ENCODE peak calls at places on chromosome 21, in seven cellular contexts. One of them, this sample, is unnamed.

GRCh38 chr21:26965567-26966359 is 1.1 kb downstream of the ADAMTS5 start:
- DNase-seq in heart left ventricle: peak; percentile 42
- DNase-seq in left ventricle myocardium inferior: peak; percentile 65
- DNase-seq in Panc1: no peak
- DNase-seq in stomach: peak; percentile 25
- DNase-seq in psoas muscle: peak; percentile 62
- DNase-seq in uterus: peak; percentile 80
- DNase-seq in this sample: peak; percentile 14

GRCh38 chr21:41868062-41868710 is 11.0 kb downstream of the PRDM15 start:
- DNase-seq in heart left ventricle: no peak
- DNase-seq in uterus: no peak
- DNase-seq in left ventricle myocardium inferior: no peak
- DNase-seq in Panc1: no peak
- DNase-seq in stomach: no peak
- DNase-seq in psoas muscle: no peak
- DNase-seq in this sample: no peak

GRCh38 chr21:43333301-43334062 is 93.4 kb downstream of the SIK1 start:
- DNase-seq in Panc1: no peak
- DNase-seq in heart left ventricle: peak; percentile 74
- DNase-seq in left ventricle myocardium inferior: peak; percentile 38
- DNase-seq in psoas muscle: peak; percentile 69
- DNase-seq in stomach: peak; percentile 64
- DNase-seq in uterus: peak; percentile 34
- DNase-seq in this sample: peak; percentile 93

GRCh38 chr21:29449306-29449940 is 150.7 kb downstream of the BACH1 start:
- DNase-seq in left ventricle myocardium inferior: no peak
- DNase-seq in uterus: no peak
- DNase-seq in stomach: no peak
- DNase-seq in psoas muscle: no peak
- DNase-seq in heart left ventricle: no peak
- DNase-seq in Panc1: no peak
- DNase-seq in this sample: no peak

GRCh38 chr21:27320868-27321267 is 354.0 kb upstream of the ADAMTS5 start:
- DNase-seq in stomach: no peak
- DNase-seq in psoas muscle: no peak
- DNase-seq in Panc1: no peak
- DNase-seq in left ventricle myocardium inferior: no peak
- DNase-seq in heart left ventricle: no peak
- DNase-seq in uterus: no peak
- DNase-seq in this sample: no peak

GRCh38 chr21:27145134-27145798 is 178.4 kb upstream of the ADAMTS5 start:
- DNase-seq in stomach: no peak
- DNase-seq in heart left ventricle: no peak
- DNase-seq in psoas muscle: no peak
- DNase-seq in uterus: no peak
- DNase-seq in left ventricle myocardium inferior: no peak
- DNase-seq in Panc1: no peak
- DNase-seq in this sample: no peak

GRCh38 chr21:16912075-16912474 is 600.8 kb upstream of the CXADR start:
- DNase-seq in psoas muscle: no peak
- DNase-seq in left ventricle myocardium inferior: no peak
- DNase-seq in heart left ventricle: no peak
- DNase-seq in Panc1: no peak
- DNase-seq in stomach: no peak
- DNase-seq in uterus: no peak
- DNase-seq in this sample: peak; percentile 5

GRCh38 chr21:33211732-33212131 is 18.0 kb upstream of the IFNAR2 start:
- DNase-seq in psoas muscle: no peak
- DNase-seq in heart left ventricle: no peak
- DNase-seq in stomach: no peak
- DNase-seq in uterus: no peak
- DNase-seq in left ventricle myocardium inferior: no peak
- DNase-seq in Panc1: no peak
- DNase-seq in this sample: no peak

GRCh38 chr21:15301014-15301413 is 236.2 kb upstream of the NRIP1 start:
- DNase-seq in stomach: no peak
- DNase-seq in heart left ventricle: peak; percentile 30
- DNase-seq in left ventricle myocardium inferior: no peak
- DNase-seq in Panc1: no peak
- DNase-seq in psoas muscle: no peak
- DNase-seq in uterus: no peak
- DNase-seq in this sample: no peak

GRCh38 chr21:16530656-16531055 is 800.9 kb downstream of the USP25 start:
- DNase-seq in psoas muscle: no peak
- DNase-seq in Panc1: no peak
- DNase-seq in heart left ventricle: no peak
- DNase-seq in uterus: no peak
- DNase-seq in left ventricle myocardium inferior: no peak
- DNase-seq in stomach: no peak
- DNase-seq in this sample: peak; percentile 51

GRCh38 chr21:27213328-27213727 is 246.4 kb upstream of the ADAMTS5 start:
- DNase-seq in uterus: no peak
- DNase-seq in psoas muscle: no peak
- DNase-seq in heart left ventricle: no peak
- DNase-seq in stomach: no peak
- DNase-seq in Panc1: no peak
- DNase-seq in left ventricle myocardium inferior: no peak
- DNase-seq in this sample: peak; percentile 59

GRCh38 chr21:43731476-43731875 is 12.5 kb downstream of the PDXK start:
- DNase-seq in Panc1: no peak
- DNase-seq in heart left ventricle: no peak
- DNase-seq in psoas muscle: no peak
- DNase-seq in left ventricle myocardium inferior: no peak
- DNase-seq in stomach: peak; percentile 40
- DNase-seq in uterus: no peak
- DNase-seq in this sample: no peak

GRCh38 chr21:29299906-29300546 is 1.3 kb downstream of the BACH1 start:
- DNase-seq in heart left ventricle: peak; percentile 55
- DNase-seq in stomach: peak; percentile 39
- DNase-seq in left ventricle myocardium inferior: peak; percentile 48
- DNase-seq in uterus: peak; percentile 31
- DNase-seq in psoas muscle: peak; percentile 30
- DNase-seq in Panc1: peak; percentile 10
- DNase-seq in this sample: peak; percentile 82

GRCh38 chr21:36589352-36589971 is 109.5 kb upstream of the SIM2 start:
- DNase-seq in heart left ventricle: peak; percentile 38
- DNase-seq in psoas muscle: peak; percentile 45
- DNase-seq in left ventricle myocardium inferior: no peak
- DNase-seq in Panc1: no peak
- DNase-seq in stomach: peak; percentile 54
- DNase-seq in uterus: no peak
- DNase-seq in this sample: peak; percentile 27

GRCh38 chr21:40671721-40672120 is 175.2 kb downstream of the DSCAM start:
- DNase-seq in psoas muscle: no peak
- DNase-seq in uterus: no peak
- DNase-seq in stomach: no peak
- DNase-seq in left ventricle myocardium inferior: no peak
- DNase-seq in heart left ventricle: no peak
- DNase-seq in Panc1: no peak
- DNase-seq in this sample: no peak

GRCh38 chr21:26027696-26028095 is 142.9 kb downstream of the APP start:
- DNase-seq in heart left ventricle: no peak
- DNase-seq in Panc1: no peak
- DNase-seq in uterus: no peak
- DNase-seq in psoas muscle: no peak
- DNase-seq in left ventricle myocardium inferior: no peak
- DNase-seq in stomach: no peak
- DNase-seq in this sample: no peak

GRCh38 chr21:42317826-42318746 is 2.9 kb upstream of the TFF3 start:
- DNase-seq in stomach: no peak
- DNase-seq in uterus: peak; percentile 4
- DNase-seq in heart left ventricle: no peak
- DNase-seq in left ventricle myocardium inferior: no peak
- DNase-seq in psoas muscle: no peak
- DNase-seq in Panc1: no peak
- DNase-seq in this sample: no peak

GRCh38 chr21:14589855-14590563 is 43.9 kb upstream of the SAMSN1 start:
- DNase-seq in uterus: no peak
- DNase-seq in Panc1: no peak
- DNase-seq in left ventricle myocardium inferior: no peak
- DNase-seq in heart left ventricle: no peak
- DNase-seq in psoas muscle: no peak
- DNase-seq in stomach: no peak
- DNase-seq in this sample: no peak

GRCh38 chr21:34526236-34526617 is 14.2 kb upstream of the KCNE1 start:
- DNase-seq in psoas muscle: no peak
- DNase-seq in heart left ventricle: no peak
- DNase-seq in left ventricle myocardium inferior: no peak
- DNase-seq in stomach: no peak
- DNase-seq in Panc1: no peak
- DNase-seq in uterus: no peak
- DNase-seq in this sample: no peak

GRCh38 chr21:34526618-34527290 is 14.7 kb upstream of the KCNE1 start:
- DNase-seq in left ventricle myocardium inferior: peak; percentile 72
- DNase-seq in Panc1: peak; percentile 90
- DNase-seq in psoas muscle: peak; percentile 67
- DNase-seq in stomach: peak; percentile 77
- DNase-seq in uterus: peak; percentile 77
- DNase-seq in heart left ventricle: peak; percentile 92
- DNase-seq in this sample: peak; percentile 99

GRCh38 chr21:34523019-34523418 is 11.0 kb upstream of the KCNE1 start:
- DNase-seq in left ventricle myocardium inferior: no peak
- DNase-seq in heart left ventricle: no peak
- DNase-seq in uterus: no peak
- DNase-seq in Panc1: no peak
- DNase-seq in psoas muscle: no peak
- DNase-seq in stomach: peak; percentile 60
- DNase-seq in this sample: no peak

GRCh38 chr21:34522284-34522683 is 10.3 kb upstream of the KCNE1 start:
- DNase-seq in Panc1: no peak
- DNase-seq in heart left ventricle: no peak
- DNase-seq in stomach: no peak
- DNase-seq in left ventricle myocardium inferior: no peak
- DNase-seq in psoas muscle: no peak
- DNase-seq in uterus: no peak
- DNase-seq in this sample: no peak

GRCh38 chr21:34524671-34525601 is 12.9 kb upstream of the KCNE1 start:
- DNase-seq in left ventricle myocardium inferior: no peak
- DNase-seq in psoas muscle: no peak
- DNase-seq in stomach: no peak
- DNase-seq in Panc1: no peak
- DNase-seq in uterus: no peak
- DNase-seq in heart left ventricle: peak; percentile 32
- DNase-seq in this sample: no peak
- H3K27ac ChIP-seq in left ventricle myocardium inferior: peak overlapping the region; percentile 86
- H3K27ac ChIP-seq in psoas muscle: peak overlapping the region; percentile 64
- H3K27ac ChIP-seq in stomach: peak overlapping the region; percentile 90
- H3K27ac ChIP-seq in Panc1: peak overlapping the region; percentile 63
- H3K27ac ChIP-seq in uterus: peak overlapping the region; percentile 88
- H3K27ac ChIP-seq in heart left ventricle: no peak overlapping the region
- H3K27ac ChIP-seq in this sample: peak overlapping the region; percentile 91

GRCh38 chr21:39630827-39631226 is 18.1 kb downstream of the B3GALT5 start:
- DNase-seq in left ventricle myocardium inferior: no peak
- DNase-seq in stomach: no peak
- DNase-seq in psoas muscle: no peak
- DNase-seq in heart left ventricle: no peak
- DNase-seq in Panc1: no peak
- DNase-seq in uterus: no peak
- DNase-seq in this sample: no peak
- H3K4me3 ChIP-seq in left ventricle myocardium inferior: no peak overlapping the region
- H3K4me3 ChIP-seq in stomach: no peak overlapping the region
- H3K4me3 ChIP-seq in psoas muscle: no peak overlapping the region
- H3K4me3 ChIP-seq in heart left ventricle: no peak overlapping the region
- H3K4me3 ChIP-seq in Panc1: no peak overlapping the region
- H3K4me3 ChIP-seq in uterus: no peak overlapping the region
- H3K4me3 ChIP-seq in this sample: no peak overlapping the region

DNA sequence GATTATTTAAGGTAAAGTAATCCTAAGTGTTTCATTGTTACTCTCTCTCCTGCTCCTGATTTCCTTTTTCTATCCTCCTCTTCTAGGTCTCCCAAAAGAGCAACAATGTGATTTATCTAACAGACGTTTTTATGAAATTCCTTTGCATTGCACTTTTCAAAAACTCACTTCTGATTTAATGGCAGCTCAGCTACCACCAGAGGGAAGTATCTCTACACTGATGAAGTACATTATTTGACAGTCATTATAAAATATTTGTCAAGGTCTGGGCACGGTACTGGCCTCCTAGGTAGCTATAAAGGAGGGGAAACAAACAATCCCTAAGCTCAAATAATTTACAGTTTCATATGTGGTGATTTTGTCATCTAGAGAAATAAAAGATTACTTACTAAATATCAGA is 15.6 kb downstream of the TMPRSS15 start:
- DNase-seq in heart left ventricle: no peak
- DNase-seq in left ventricle myocardium inferior: no peak
- DNase-seq in stomach: no peak
- DNase-seq in psoas muscle: no peak
- DNase-seq in uterus: no peak
- DNase-seq in Panc1: no peak
- DNase-seq in this sample: no peak
- TF ChIP-seq CTCF in heart left ventricle: no peak
- TF ChIP-seq CTCF in left ventricle myocardium inferior: no peak
- TF ChIP-seq CTCF in stomach: no peak
- TF ChIP-seq CTCF in psoas muscle: no peak
- TF ChIP-seq CTCF in uterus: no peak
- TF ChIP-seq CTCF in Panc1: no peak
- TF ChIP-seq CTCF in this sample: peak; percentile 10

GRCh38 chr21:46188226-46189212 is 4.3 kb upstream of the SPATC1L start:
- DNase-seq in psoas muscle: peak; percentile 69
- DNase-seq in stomach: no peak
- DNase-seq in heart left ventricle: peak; percentile 86
- DNase-seq in left ventricle myocardium inferior: peak; percentile 58
- DNase-seq in Panc1: no peak
- DNase-seq in uterus: peak; percentile 76
- DNase-seq in this sample: peak; percentile 52
- H3K27ac ChIP-seq in psoas muscle: peak overlapping the region; percentile 83
- H3K27ac ChIP-seq in stomach: peak overlapping the region; percentile 46
- H3K27ac ChIP-seq in heart left ventricle: peak overlapping the region; percentile 87
- H3K27ac ChIP-seq in left ventricle myocardium inferior: peak overlapping the region; percentile 96
- H3K27ac ChIP-seq in Panc1: no peak overlapping the region
- H3K27ac ChIP-seq in uterus: peak overlapping the region; percentile 78
- H3K27ac ChIP-seq in this sample: peak overlapping the region; percentile 32

DNA sequence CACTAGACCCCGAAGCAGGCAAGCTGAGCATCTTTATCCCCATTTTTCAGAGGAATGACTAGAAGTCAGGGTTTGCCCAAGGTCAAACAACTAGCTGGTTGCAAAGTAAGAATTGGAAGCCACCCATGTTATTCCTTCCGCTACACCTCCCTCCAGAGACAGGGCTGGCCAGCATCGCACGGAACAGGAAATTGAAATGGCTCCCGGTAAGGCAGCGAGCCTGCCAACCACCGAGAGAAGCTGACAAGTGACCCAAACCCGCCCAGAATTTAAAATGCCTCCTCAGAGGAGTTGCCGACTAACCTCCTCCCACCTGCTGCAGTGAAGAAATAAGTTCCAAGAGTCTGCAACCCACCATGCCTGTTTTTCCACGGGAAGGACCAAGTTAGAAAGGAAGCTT is 78.8 kb downstream of the TIAM1 start:
- DNase-seq in Panc1: no peak
- DNase-seq in uterus: no peak
- DNase-seq in psoas muscle: peak; percentile 42
- DNase-seq in left ventricle myocardium inferior: peak; percentile 66
- DNase-seq in stomach: no peak
- DNase-seq in heart left ventricle: no peak
- DNase-seq in this sample: no peak
- H3K4me3 ChIP-seq in Panc1: no peak overlapping the region
- H3K4me3 ChIP-seq in uterus: no peak overlapping the region
- H3K4me3 ChIP-seq in psoas muscle: no peak overlapping the region
- H3K4me3 ChIP-seq in left ventricle myocardium inferior: no peak overlapping the region
- H3K4me3 ChIP-seq in stomach: no peak overlapping the region
- H3K4me3 ChIP-seq in heart left ventricle: no peak overlapping the region
- H3K4me3 ChIP-seq in this sample: no peak overlapping the region

This sample was measured in brain microvascular endothelial cell.